ENCODE peak calls at places on chromosomes 7 and 10, in five cellular contexts. Q, A, O, R and Y are unnamed samples.

GRCh38 chr10:49606981-49607535 is 3.1 kb upstream of the SLC18A3 start:
- DNase-seq in O (peak; percentile 77), A (peak; percentile 33), Q (peak; percentile 95), R (peak; percentile 48), Y (peak; percentile 93)

GRCh38 chr10:86446987-86447386 is 74.6 kb downstream of the WAPL start:
- DNase-seq in Q (no peak), R (peak; percentile 33), A (no peak), O (peak; percentile 42), Y (no peak)

GRCh38 chr10:76082956-76083355 is 651.5 kb downstream of the LRMDA start:
- DNase-seq in O (peak; percentile 47), A (no peak), Q (peak; percentile 83), R (peak; percentile 13), Y (peak; percentile 98)

GRCh38 chr7:3176112-3176836 is 124.8 kb upstream of the SDK1 start:
- DNase-seq in Q (no peak), O (no peak), A (no peak), R (no peak), Y (peak; percentile 74)

GRCh38 chr10:6445671-6446278 is 134.3 kb downstream of the PRKCQ start:
- DNase-seq in Q (no peak), A (peak; percentile 10), R (peak; percentile 49), O (peak; percentile 58), Y (peak; percentile 70)

GRCh38 chr10:84613336-84614021 is 285.1 kb downstream of the CCSER2 start:
- DNase-seq in R (no peak), Q (peak; percentile 75), A (peak; percentile 77), O (peak; percentile 18), Y (peak; percentile 90)

GRCh38 chr7:5441840-5442513 is 18.3 kb upstream of the TNRC18 start:
- DNase-seq in O (no peak), R (no peak), A (no peak), Q (no peak), Y (no peak)

GRCh38 chr10:113493195-113493594 is 59.7 kb upstream of the HABP2 start:
- DNase-seq in O (peak; percentile 92), Q (no peak), A (no peak), R (peak; percentile 1), Y (no peak)

GRCh38 chr7:91379246-91379645 is 115.0 kb downstream of the FZD1 start:
- DNase-seq in A (no peak), O (no peak), Q (no peak), R (no peak), Y (no peak)

GRCh38 chr7:158947627-158948026 is 91.3 kb downstream of the DYNC2I1 start:
- DNase-seq in Q (no peak), O (no peak), A (no peak), R (no peak), Y (no peak)

GRCh38 chr7:19235680-19236079 is 90.5 kb upstream of the FERD3L start:
- DNase-seq in O (no peak), R (no peak), Q (no peak), A (no peak), Y (no peak)

GRCh38 chr10:45000138-45000763 is 472 bp upstream of the ZNF22 start:
- DNase-seq in A (no peak), Q (peak; percentile 45), R (peak; percentile 76), O (peak; percentile 95), Y (peak; percentile 21)

GRCh38 chr7:17365776-17366175 is 67.3 kb downstream of the AHR start:
- DNase-seq in R (no peak), Q (no peak), A (no peak), O (no peak), Y (no peak)

GRCh38 chr10:23702977-23703414 is 264.1 kb downstream of the OTUD1 start:
- DNase-seq in O (peak; percentile 74), A (peak; percentile 58), R (peak; percentile 64), Q (peak; percentile 68), Y (peak; percentile 96)

DNA sequence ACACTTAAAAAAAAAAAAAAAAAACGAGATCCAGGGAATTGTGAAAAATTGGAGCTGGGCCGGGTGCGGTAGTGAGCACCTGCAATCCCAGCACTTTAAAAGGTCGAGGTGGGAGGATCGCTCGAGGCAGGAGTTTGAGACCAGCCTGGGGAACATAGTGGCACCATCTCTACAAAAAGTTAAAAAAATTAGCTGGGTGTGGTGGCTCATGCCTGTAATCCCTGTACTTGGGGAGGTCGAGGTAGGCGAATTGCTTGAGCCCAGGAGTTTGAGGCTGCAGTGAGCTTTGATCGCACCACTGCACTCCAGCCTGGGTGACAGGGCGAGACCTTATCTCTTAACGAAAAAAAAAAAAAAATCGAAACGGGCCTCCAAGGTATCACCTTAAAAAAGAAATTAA is 2.0 kb downstream of the CLDN4 start:
- DNase-seq in O (no peak), R (no peak), Q (no peak), A (no peak), Y (no peak)
- H3K4me1 ChIP-seq in O (no peaks in the 10 kb centered on the region), R (peaks cover 10% of the 10 kb centered on the region), Q (peaks cover 19% of the 10 kb centered on the region), A (peaks cover 55% of the 10 kb centered on the region), Y (peaks cover 55% of the 10 kb centered on the region)

GRCh38 chr7:137886706-137887105 is 39.9 kb upstream of the DGKI start:
- DNase-seq in R (peak; percentile 42), O (peak; percentile 12), Q (peak; percentile 38), A (no peak), Y (no peak)
- H3K27ac ChIP-seq in R (no peak overlapping the region), O (no peak overlapping the region), Q (peak overlapping the region; percentile 43), A (no peak overlapping the region), Y (peak overlapping the region; percentile 85)

GRCh38 chr10:71842856-71843530 is 8.1 kb downstream of the PSAP start:
- DNase-seq in A (no peak), R (no peak), Q (no peak), O (no peak), Y (no peak)

GRCh38 chr10:71844084-71844483 is 7.0 kb downstream of the PSAP start:
- DNase-seq in R (no peak), Q (no peak), O (no peak), A (no peak), Y (no peak)

GRCh38 chr10:71845410-71846406 is 5.3 kb downstream of the PSAP start:
- DNase-seq in A (no peak), R (no peak), Q (no peak), O (peak; percentile 39), Y (no peak)

GRCh38 chr10:71846816-71847215 is 4.2 kb downstream of the PSAP start:
- DNase-seq in Q (no peak), O (no peak), A (no peak), R (no peak), Y (no peak)

GRCh38 chr10:71844695-71845094 is 6.4 kb downstream of the PSAP start:
- DNase-seq in O (no peak), A (no peak), R (no peak), Q (no peak), Y (no peak)
- H3K4me2 ChIP-seq in O (no peak overlapping the region), A (no peak overlapping the region), R (no peak overlapping the region), Q (no peak overlapping the region), Y (no peak overlapping the region)

GRCh38 chr7:70028620-70029019 is 430.3 kb downstream of the AUTS2 start:
- DNase-seq in Q (no peak), A (no peak), R (no peak), O (no peak), Y (no peak)
- H3K4me1 ChIP-seq in Q (peaks cover 3% of the 10 kb centered on the region), A (no peaks in the 10 kb centered on the region), R (no peaks in the 10 kb centered on the region), O (no peaks in the 10 kb centered on the region), Y (peaks cover 25% of the 10 kb centered on the region)

GRCh38 chr10:118668228-118668952 is 72.9 kb upstream of the PRLHR start:
- DNase-seq in R (no peak), Q (no peak), O (no peak), A (no peak), Y (peak; percentile 36)

GRCh38 chr10:118667732-118668131 is 72.3 kb upstream of the PRLHR start:
- DNase-seq in Q (no peak), R (no peak), O (no peak), A (peak; percentile 44), Y (no peak)

GRCh38 chr10:118670472-118671124 is 75.2 kb upstream of the PRLHR start:
- DNase-seq in Q (no peak), A (no peak), R (no peak), O (no peak), Y (no peak)

GRCh38 chr10:118669835-118670234 is 74.4 kb upstream of the PRLHR start:
- DNase-seq in Q (no peak), O (no peak), A (no peak), R (no peak), Y (no peak)

DNA sequence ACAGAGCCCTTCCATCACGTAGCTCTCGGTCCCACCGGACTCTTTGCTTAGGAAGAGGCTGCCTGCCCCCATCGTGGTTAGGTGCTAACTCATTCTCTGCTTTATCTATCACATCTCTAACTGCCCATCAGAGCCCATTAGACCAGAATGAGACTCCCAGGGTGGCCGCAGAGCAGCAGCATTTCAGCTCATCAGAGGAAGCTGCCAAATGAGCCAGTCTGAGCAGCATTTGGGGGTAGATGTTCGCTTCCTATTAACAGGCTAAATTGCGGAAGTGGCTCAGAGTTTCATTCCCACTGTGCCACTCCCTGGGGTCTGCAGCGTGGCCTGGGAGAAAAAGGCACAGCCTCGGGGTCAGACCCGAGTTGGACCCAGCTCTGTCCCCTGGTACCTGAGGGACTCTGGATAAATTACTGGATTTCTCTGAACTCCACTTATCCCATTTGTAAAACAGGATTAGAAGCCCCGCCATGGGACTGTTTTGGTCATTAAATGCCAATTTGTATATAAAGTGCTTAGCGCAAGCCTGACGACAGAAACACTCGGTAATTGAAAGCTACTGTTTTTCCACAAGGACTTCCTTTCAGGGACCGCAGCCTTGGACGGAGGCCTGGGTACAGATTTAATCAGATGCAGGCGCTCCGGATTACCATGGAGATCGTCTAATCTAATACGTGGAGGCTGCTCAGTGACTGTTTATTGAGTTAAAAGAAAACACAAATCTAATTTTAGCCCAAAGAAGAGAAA is 73.7 kb upstream of the PRLHR start:
- DNase-seq in A (no peak), R (peak; percentile 62), O (peak; percentile 82), Q (no peak), Y (no peak)
- H3K27ac ChIP-seq in A (no peak overlapping the region), R (no peak overlapping the region), O (no peak overlapping the region), Q (no peak overlapping the region), Y (no peak overlapping the region)